ENCODE peak calls at places on chromosome 17, in six cellular contexts. O is body of pancreas, A is stomach, F is fibroblast of lung, S is lower leg skin, K is astrocyte of the cerebellum. Z is an unnamed sample.

GRCh38 chr17:41944943-41945342 is 14.5 kb downstream of the ODAD4 start:
- DNase-seq in O (no peak), A (no peak), F (no peak), S (no peak), K (no peak), Z (no peak)

GRCh38 chr17:56324676-56325075 is 171.4 kb downstream of the ANKFN1 start:
- DNase-seq in O (no peak), A (no peak), F (no peak), S (no peak), K (no peak), Z (no peak)

GRCh38 chr17:51764387-51764971 is 394.0 kb downstream of the CA10 start:
- DNase-seq in O (peak), A (peak), F (peak), S (no peak), K (peak), Z (peak)

GRCh38 chr17:5516060-5516792 is 29.9 kb downstream of the MIS12 start:
- DNase-seq in O (peak), A (no peak), F (peak), S (no peak), K (peak), Z (peak)

GRCh38 chr17:10428781-10429180 is 7.0 kb upstream of the MYH8 start:
- DNase-seq in O (no peak), A (no peak), F (no peak), S (no peak), K (no peak), Z (no peak)

GRCh38 chr17:61457226-61457983 is 5.2 kb downstream of the TBX4 start:
- DNase-seq in O (no peak), A (no peak), F (no peak), S (peak), K (no peak), Z (no peak)

GRCh38 chr17:60168654-60169053 is 18.9 kb downstream of the CA4 start:
- DNase-seq in O (no peak), A (no peak), F (no peak), S (no peak), K (no peak), Z (no peak)

GRCh38 chr17:51257150-51258081 is 2.4 kb downstream of the MBTD1 start:
- DNase-seq in O (no peak), A (no peak), F (peak), S (no peak), K (no peak), Z (peak)

GRCh38 chr17:2776589-2777241 is 19.5 kb upstream of the RAP1GAP2 start:
- DNase-seq in O (no peak), A (no peak), F (no peak), S (no peak), K (no peak), Z (no peak)

GRCh38 chr17:75131278-75132017 is at the start of gene NT5C:
- DNase-seq in O (peak), A (peak), F (peak), S (peak), K (peak), Z (peak)
- TF ChIP-seq CTCF in O (peak), A (peak), F (peak), S (no peak), K (peak), Z (peak)

GRCh38 chr17:78123258-78123929 is 5.2 kb downstream of the TMC6 start:
- DNase-seq in O (no peak), A (no peak), F (no peak), S (no peak), K (no peak), Z (no peak)

GRCh38 chr17:78122221-78122990 is 6.1 kb downstream of the TMC6 start:
- DNase-seq in O (no peak), A (no peak), F (no peak), S (no peak), K (no peak), Z (no peak)

GRCh38 chr17:78121801-78122220 is 6.7 kb downstream of the TMC6 start:
- DNase-seq in O (no peak), A (no peak), F (no peak), S (no peak), K (no peak), Z (no peak)

GRCh38 chr17:78124081-78124835 is 4.3 kb downstream of the TMC6 start:
- DNase-seq in O (no peak), A (no peak), F (no peak), S (no peak), K (no peak), Z (no peak)

DNA sequence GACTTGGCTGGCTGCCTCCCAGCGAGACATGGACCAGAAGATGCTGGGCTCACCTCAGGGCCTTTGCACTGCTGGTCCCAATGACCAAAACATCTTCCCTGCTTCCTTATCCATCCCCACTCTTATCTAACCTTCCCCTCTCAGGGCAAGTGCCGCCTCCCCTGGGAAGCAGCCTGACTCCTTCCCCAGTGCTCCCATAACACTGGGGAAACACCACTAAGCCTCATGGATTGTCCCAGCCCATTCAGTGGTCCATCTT is 5.6 kb downstream of the TMC6 start:
- DNase-seq in O (no peak), A (no peak), F (no peak), S (no peak), K (no peak), Z (no peak)
- H3K4me3 ChIP-seq in O (no peak), A (no peak), F (no peak), S (no peak), K (no peak), Z (no peak)

GRCh38 chr17:40443196-40443987 is at the start of gene IGFBP4:
- DNase-seq in O (peak), A (peak), F (peak), S (peak), K (no peak), Z (peak)

GRCh38 chr17:40448213-40448638 is 5.0 kb downstream of the IGFBP4 start:
- DNase-seq in O (peak), A (no peak), F (peak), S (no peak), K (no peak), Z (no peak)

GRCh38 chr17:40443988-40444899 is 994 bp downstream of the IGFBP4 start:
- DNase-seq in O (no peak), A (no peak), F (peak), S (no peak), K (no peak), Z (no peak)

GRCh38 chr17:40447148-40447644 is 3.9 kb downstream of the IGFBP4 start:
- DNase-seq in O (peak), A (no peak), F (no peak), S (no peak), K (no peak), Z (no peak)

GRCh38 chr17:40445769-40446468 is 2.7 kb downstream of the IGFBP4 start:
- DNase-seq in O (no peak), A (no peak), F (peak), S (no peak), K (no peak), Z (no peak)
- TF ChIP-seq CTCF in O (no peak), A (no peak), F (peak), S (no peak), K (no peak), Z (peak)

DNA sequence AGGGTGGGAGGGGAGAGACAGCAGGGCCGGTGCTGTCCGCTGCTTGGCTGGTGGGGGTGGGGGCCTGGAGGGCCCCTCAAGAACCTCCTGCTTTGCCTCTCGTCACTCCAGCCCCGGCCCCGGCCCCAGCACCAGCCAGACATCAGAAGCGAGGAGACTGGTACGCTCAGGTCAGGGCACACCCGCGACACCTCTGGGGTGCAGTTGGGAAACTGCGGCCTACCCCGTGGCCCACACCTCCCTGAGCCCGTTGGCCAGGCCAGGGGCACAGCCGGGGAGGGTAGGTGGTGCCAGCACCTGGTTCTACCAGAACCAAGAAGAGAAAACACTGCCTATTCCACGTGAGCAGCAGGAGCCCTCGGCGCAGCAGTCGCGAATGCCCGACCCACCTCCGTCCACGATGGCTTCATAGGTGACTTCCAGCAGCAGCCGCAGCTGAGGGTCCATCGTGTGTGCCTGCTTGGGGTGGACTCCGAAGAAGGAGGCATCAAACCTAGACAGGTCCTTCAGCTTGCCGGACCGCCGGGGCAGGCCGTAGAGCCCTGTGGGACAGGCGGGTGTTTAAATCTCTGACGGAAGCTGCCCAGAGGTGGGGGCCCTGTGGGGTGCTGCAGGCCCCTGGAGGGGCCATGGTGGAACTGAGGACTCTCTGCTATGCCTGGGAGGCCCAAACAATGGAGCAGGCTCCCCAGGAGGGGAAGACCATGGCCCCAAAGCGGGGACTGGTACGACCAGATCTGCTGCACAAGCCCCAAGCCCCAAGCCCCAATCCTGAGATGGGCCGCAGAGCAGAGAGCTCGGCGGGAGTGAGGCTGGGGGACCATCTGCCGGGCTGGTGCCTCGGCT is 2.9 kb downstream of the FASN start:
- DNase-seq in O (no peak), A (no peak), F (no peak), S (no peak), K (no peak), Z (no peak)
- H3K4me3 ChIP-seq in O (no peak), A (peak), F (peak), S (no peak), K (peak), Z (no peak)

DNA sequence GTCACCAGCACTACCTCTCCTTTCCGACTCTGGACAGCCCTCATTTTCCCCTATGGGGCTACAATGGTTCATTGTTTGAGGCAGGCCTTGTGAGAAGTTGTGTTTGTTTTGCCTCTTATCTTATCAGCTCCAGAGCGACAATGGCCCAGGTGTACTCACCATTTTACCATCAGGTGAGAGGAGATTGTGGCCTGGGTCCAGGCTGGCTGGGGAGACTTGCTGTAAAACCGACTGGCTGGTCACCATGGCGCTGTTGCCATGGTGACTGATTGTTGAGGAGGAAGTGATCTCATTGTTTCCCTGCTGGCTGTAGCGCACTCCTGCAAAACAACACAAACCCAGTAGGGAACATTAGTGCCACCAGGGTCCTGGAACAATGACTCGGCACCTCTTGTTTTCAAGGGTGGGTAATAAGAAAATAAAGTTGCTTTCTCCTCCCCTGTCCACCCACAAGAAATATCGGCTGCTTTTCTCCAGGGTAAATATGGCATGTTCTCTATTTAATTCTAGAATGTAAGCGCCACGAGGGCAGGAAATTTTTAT is 34.4 kb downstream of the HNF1B start:
- DNase-seq in O (peak), A (peak), F (peak), S (no peak), K (peak), Z (peak)
- TF ChIP-seq CTCF in O (peak), A (no peak), F (no peak), S (no peak), K (no peak), Z (no peak)

DNA sequence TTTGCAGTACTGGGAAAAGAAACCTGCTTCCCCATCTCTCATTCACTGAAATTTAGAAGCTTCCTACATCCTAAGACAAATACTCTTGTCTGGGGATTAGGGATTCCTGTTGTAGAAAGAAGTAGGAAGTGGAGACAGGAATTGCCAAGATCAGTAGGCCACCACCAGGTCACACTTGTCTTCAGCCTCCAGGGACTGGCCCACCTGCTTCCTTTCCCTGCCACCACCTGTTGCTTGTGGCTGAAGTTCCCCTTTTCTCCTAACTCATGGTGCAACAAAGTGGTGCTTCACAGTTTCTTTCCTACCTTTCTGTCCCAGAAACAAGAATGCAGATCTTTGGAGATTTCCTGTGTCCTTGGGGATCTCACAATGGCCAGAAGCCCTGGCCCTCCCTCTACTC is 82.4 kb downstream of the WNT3 start:
- DNase-seq in O (no peak), A (no peak), F (no peak), S (no peak), K (no peak), Z (no peak)
- H3K4me3 ChIP-seq in O (no peak), A (no peak), F (no peak), S (no peak), K (no peak), Z (no peak)

GRCh38 chr17:7887038-7887481 is 1.5 kb upstream of the CHD3 start:
- DNase-seq in O (no peak), A (no peak), F (no peak), S (no peak), K (no peak), Z (no peak)

GRCh38 chr17:7888184-7888920 is at the start of gene CHD3:
- DNase-seq in O (peak), A (peak), F (peak), S (peak), K (no peak), Z (no peak)

GRCh38 chr17:7889166-7889584 is 586 bp downstream of the CHD3 start:
- DNase-seq in O (peak), A (peak), F (peak), S (peak), K (peak), Z (peak)

GRCh38 chr17:7886227-7887037 is 2.2 kb upstream of the CHD3 start:
- DNase-seq in O (peak), A (peak), F (peak), S (peak), K (no peak), Z (no peak)

DNA sequence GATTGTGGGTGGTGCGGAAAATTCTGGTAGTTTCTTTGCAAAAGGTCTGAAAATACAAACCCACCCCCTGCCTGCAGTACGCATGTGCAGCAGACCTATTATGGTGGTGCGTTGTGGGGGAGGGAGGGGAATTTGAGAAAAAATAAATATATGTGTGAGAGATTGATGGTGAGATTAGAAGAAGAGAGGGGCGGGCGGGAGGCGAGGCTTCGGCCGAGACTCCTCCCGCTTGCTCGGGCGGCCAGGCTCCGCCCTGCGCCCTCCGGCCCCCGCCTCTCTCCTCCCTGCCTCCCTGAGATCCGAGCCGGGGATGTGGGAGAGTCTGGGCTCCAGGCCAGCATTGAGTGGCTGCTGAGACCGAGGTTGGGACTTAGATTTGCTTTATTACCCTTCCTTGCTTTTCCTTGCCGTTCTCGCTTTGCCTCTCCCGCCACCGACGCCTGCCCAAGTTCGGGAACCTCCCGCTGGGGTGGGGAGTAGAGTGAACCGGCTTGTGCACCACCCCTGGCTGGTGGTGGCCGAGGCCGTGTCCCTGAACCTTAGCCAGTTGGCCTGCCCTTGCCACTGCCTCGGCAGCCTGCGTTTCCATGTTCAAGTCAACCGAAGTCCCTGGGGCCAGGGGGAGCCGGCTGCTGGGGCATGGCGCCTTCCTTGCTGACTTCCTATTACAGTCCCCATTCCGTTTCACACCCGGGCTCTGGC is 956 bp upstream of the CHD3 start:
- DNase-seq in O (peak), A (peak), F (peak), S (peak), K (peak), Z (peak)
- TF ChIP-seq CTCF in O (no peak), A (no peak), F (no peak), S (no peak), K (no peak), Z (no peak)

GRCh38 chr17:44087319-44087718 is 16.8 kb downstream of the G6PC3 start:
- DNase-seq in O (no peak), A (no peak), F (no peak), S (no peak), K (no peak), Z (no peak)

GRCh38 chr17:44086364-44087311 is 16.1 kb downstream of the G6PC3 start:
- DNase-seq in O (peak), A (no peak), F (peak), S (no peak), K (peak), Z (peak)

GRCh38 chr17:44084921-44085320 is 14.4 kb downstream of the G6PC3 start:
- DNase-seq in O (no peak), A (no peak), F (no peak), S (no peak), K (no peak), Z (no peak)

GRCh38 chr17:44091200-44091997 is 20.9 kb downstream of the G6PC3 start:
- DNase-seq in O (no peak), A (no peak), F (no peak), S (no peak), K (no peak), Z (no peak)

GRCh38 chr17:44088254-44088653 is 17.7 kb downstream of the G6PC3 start:
- DNase-seq in O (no peak), A (no peak), F (no peak), S (no peak), K (no peak), Z (no peak)
- H3K4me3 ChIP-seq in O (no peak), A (no peak), F (no peak), S (no peak), K (no peak), Z (no peak)

DNA sequence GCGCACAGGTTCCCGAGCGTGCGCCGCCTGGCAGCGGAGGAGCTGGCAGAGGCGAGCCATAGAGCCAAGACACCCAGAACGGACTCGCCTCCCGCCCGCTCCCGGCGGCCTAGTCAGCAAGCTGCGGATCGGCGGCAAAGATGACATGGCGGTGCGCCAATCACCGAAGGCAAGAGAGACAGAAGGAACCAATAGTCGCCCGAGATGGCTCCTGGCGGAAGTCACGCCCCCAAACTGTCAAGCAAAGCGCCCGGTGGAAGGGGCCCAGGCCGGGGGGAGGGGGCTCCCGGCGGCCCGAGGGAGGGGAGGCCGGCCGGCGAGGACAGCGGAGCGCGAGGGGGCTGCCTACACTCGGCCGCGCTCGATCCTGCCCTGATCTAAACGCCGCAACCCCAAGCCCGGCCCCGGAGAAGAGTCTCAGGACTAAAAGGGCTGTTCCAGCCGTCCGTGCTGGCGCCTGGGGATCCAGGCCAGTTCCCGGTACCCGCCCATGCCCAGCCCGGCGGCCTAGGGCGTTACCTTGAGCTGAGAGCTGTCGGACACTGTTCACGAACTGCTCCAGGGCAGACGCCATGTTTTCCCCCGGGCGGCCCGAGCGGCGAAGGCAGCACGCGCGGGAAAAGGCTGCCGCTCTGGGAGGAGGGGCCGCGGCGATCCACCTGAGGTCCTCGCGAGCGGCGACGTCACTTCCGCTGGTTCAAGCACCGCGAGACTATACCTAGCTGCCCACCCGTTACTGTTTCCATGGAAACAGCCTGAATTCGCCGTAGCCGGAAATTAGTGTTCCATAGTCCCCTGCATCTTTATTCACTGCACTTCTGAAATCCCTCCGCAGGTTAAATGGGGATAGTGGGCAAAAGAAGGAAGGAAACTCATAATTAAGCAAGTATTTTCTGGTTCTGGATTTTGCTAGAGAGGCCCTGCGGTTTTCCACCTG is at the start of gene COPS3:
- DNase-seq in O (peak), A (peak), F (peak), S (peak), K (peak), Z (peak)
- TF ChIP-seq CTCF in O (no peak), A (no peak), F (no peak), S (no peak), K (no peak), Z (no peak)